ENCODE peak calls at places on chromosomes 1 and 21, in six cellular contexts. One of them, this sample, is unnamed.
A peak's percentile ranks its signal among the peaks of the same experiment; 100 is the strongest.

GRCh38 chr1:235648954-235649721 is 446 bp downstream of the GNG4 start:
- DNase-seq in endodermal cell: peak; percentile 91
- DNase-seq in neuronal stem cell: peak; percentile 71
- DNase-seq in DND-41: peak; percentile 61
- DNase-seq in left ventricle myocardium inferior: peak; percentile 34
- DNase-seq in CD8-positive, alpha-beta memory T cell: peak; percentile 58
- DNase-seq in this sample: peak; percentile 90

GRCh38 chr1:23745515-23745914 is 2.2 kb downstream of the ELOA start:
- DNase-seq in endodermal cell: no peak
- DNase-seq in CD8-positive, alpha-beta memory T cell: no peak
- DNase-seq in DND-41: no peak
- DNase-seq in left ventricle myocardium inferior: no peak
- DNase-seq in neuronal stem cell: no peak
- DNase-seq in this sample: peak; percentile 73

GRCh38 chr1:228985661-228986060 is 250.4 kb downstream of the RHOU start:
- DNase-seq in left ventricle myocardium inferior: no peak
- DNase-seq in DND-41: no peak
- DNase-seq in neuronal stem cell: no peak
- DNase-seq in CD8-positive, alpha-beta memory T cell: no peak
- DNase-seq in endodermal cell: no peak
- DNase-seq in this sample: no peak

GRCh38 chr21:33070921-33071877 is 1.3 kb downstream of the OLIG1 start:
- DNase-seq in neuronal stem cell: no peak
- DNase-seq in left ventricle myocardium inferior: no peak
- DNase-seq in CD8-positive, alpha-beta memory T cell: no peak
- DNase-seq in endodermal cell: peak; percentile 78
- DNase-seq in DND-41: no peak
- DNase-seq in this sample: peak; percentile 88

GRCh38 chr1:209095627-209096595 is 487.6 kb upstream of the CAMK1G start:
- DNase-seq in CD8-positive, alpha-beta memory T cell: no peak
- DNase-seq in neuronal stem cell: no peak
- DNase-seq in endodermal cell: no peak
- DNase-seq in left ventricle myocardium inferior: no peak
- DNase-seq in DND-41: no peak
- DNase-seq in this sample: no peak

GRCh38 chr1:215083408-215083961 is 948 bp downstream of the KCNK2 start:
- DNase-seq in left ventricle myocardium inferior: no peak
- DNase-seq in CD8-positive, alpha-beta memory T cell: no peak
- DNase-seq in endodermal cell: peak; percentile 78
- DNase-seq in neuronal stem cell: peak; percentile 36
- DNase-seq in DND-41: no peak
- DNase-seq in this sample: peak; percentile 22

GRCh38 chr1:215475719-215476525 is 91.2 kb upstream of the KCTD3 start:
- DNase-seq in DND-41: no peak
- DNase-seq in CD8-positive, alpha-beta memory T cell: no peak
- DNase-seq in left ventricle myocardium inferior: no peak
- DNase-seq in endodermal cell: no peak
- DNase-seq in neuronal stem cell: no peak
- DNase-seq in this sample: no peak

GRCh38 chr1:30976143-30976542 is 67.6 kb upstream of the SDC3 start:
- DNase-seq in DND-41: no peak
- DNase-seq in left ventricle myocardium inferior: no peak
- DNase-seq in endodermal cell: no peak
- DNase-seq in CD8-positive, alpha-beta memory T cell: no peak
- DNase-seq in neuronal stem cell: no peak
- DNase-seq in this sample: no peak

GRCh38 chr1:212118167-212118871 is 82.8 kb downstream of the DTL start:
- DNase-seq in CD8-positive, alpha-beta memory T cell: no peak
- DNase-seq in left ventricle myocardium inferior: no peak
- DNase-seq in DND-41: no peak
- DNase-seq in neuronal stem cell: no peak
- DNase-seq in endodermal cell: no peak
- DNase-seq in this sample: no peak

GRCh38 chr1:147735423-147735822 is 25.0 kb downstream of the GJA5 start:
- DNase-seq in CD8-positive, alpha-beta memory T cell: no peak
- DNase-seq in neuronal stem cell: no peak
- DNase-seq in DND-41: no peak
- DNase-seq in endodermal cell: no peak
- DNase-seq in left ventricle myocardium inferior: no peak
- DNase-seq in this sample: no peak

GRCh38 chr1:112855152-112855836 is 100.7 kb downstream of the SLC16A1 start:
- DNase-seq in left ventricle myocardium inferior: no peak
- DNase-seq in neuronal stem cell: no peak
- DNase-seq in endodermal cell: no peak
- DNase-seq in CD8-positive, alpha-beta memory T cell: no peak
- DNase-seq in DND-41: no peak
- DNase-seq in this sample: peak; percentile 14

GRCh38 chr1:108570128-108570527 is 10.2 kb downstream of the EEIG2 start:
- DNase-seq in neuronal stem cell: no peak
- DNase-seq in CD8-positive, alpha-beta memory T cell: peak; percentile 21
- DNase-seq in left ventricle myocardium inferior: no peak
- DNase-seq in DND-41: peak; percentile 52
- DNase-seq in endodermal cell: no peak
- DNase-seq in this sample: peak; percentile 6

GRCh38 chr1:197917813-197918646 is 858 bp downstream of the LHX9 start:
- DNase-seq in endodermal cell: peak; percentile 77
- DNase-seq in CD8-positive, alpha-beta memory T cell: no peak
- DNase-seq in neuronal stem cell: peak; percentile 47
- DNase-seq in DND-41: no peak
- DNase-seq in left ventricle myocardium inferior: no peak
- DNase-seq in this sample: peak; percentile 73

GRCh38 chr1:210689741-210690635 is 361.3 kb downstream of the HHAT start:
- DNase-seq in left ventricle myocardium inferior: no peak
- DNase-seq in CD8-positive, alpha-beta memory T cell: no peak
- DNase-seq in DND-41: no peak
- DNase-seq in neuronal stem cell: no peak
- DNase-seq in endodermal cell: no peak
- DNase-seq in this sample: no peak

GRCh38 chr1:1199141-1199960 is 7.0 kb downstream of the TNFRSF18 start:
- DNase-seq in DND-41: no peak
- DNase-seq in neuronal stem cell: no peak
- DNase-seq in endodermal cell: peak; percentile 46
- DNase-seq in left ventricle myocardium inferior: peak; percentile 11
- DNase-seq in CD8-positive, alpha-beta memory T cell: no peak
- DNase-seq in this sample: peak; percentile 71

GRCh38 chr1:182166321-182166720 is 104.8 kb upstream of the ZNF648 start:
- DNase-seq in CD8-positive, alpha-beta memory T cell: no peak
- DNase-seq in neuronal stem cell: no peak
- DNase-seq in DND-41: no peak
- DNase-seq in left ventricle myocardium inferior: no peak
- DNase-seq in endodermal cell: no peak
- DNase-seq in this sample: no peak

GRCh38 chr1:77416692-77417450 is 135.1 kb downstream of the AK5 start:
- DNase-seq in DND-41: no peak
- DNase-seq in neuronal stem cell: no peak
- DNase-seq in CD8-positive, alpha-beta memory T cell: no peak
- DNase-seq in endodermal cell: no peak
- DNase-seq in left ventricle myocardium inferior: no peak
- DNase-seq in this sample: peak; percentile 11

GRCh38 chr1:206911064-206911663 is 10.6 kb downstream of the FCMR start:
- DNase-seq in neuronal stem cell: no peak
- DNase-seq in DND-41: peak; percentile 33
- DNase-seq in left ventricle myocardium inferior: no peak
- DNase-seq in CD8-positive, alpha-beta memory T cell: peak; percentile 42
- DNase-seq in endodermal cell: peak; percentile 56
- DNase-seq in this sample: peak; percentile 67

GRCh38 chr1:117235863-117236465 is 25.2 kb upstream of the VTCN1 start:
- DNase-seq in left ventricle myocardium inferior: peak; percentile 55
- DNase-seq in neuronal stem cell: no peak
- DNase-seq in endodermal cell: no peak
- DNase-seq in DND-41: no peak
- DNase-seq in CD8-positive, alpha-beta memory T cell: no peak
- DNase-seq in this sample: no peak
- H3K4me3 ChIP-seq in left ventricle myocardium inferior: no peak overlapping the region
- H3K4me3 ChIP-seq in neuronal stem cell: no peak overlapping the region
- H3K4me3 ChIP-seq in endodermal cell: no peak overlapping the region
- H3K4me3 ChIP-seq in DND-41: no peak overlapping the region
- H3K4me3 ChIP-seq in CD8-positive, alpha-beta memory T cell: no peak overlapping the region
- H3K4me3 ChIP-seq in this sample: no peak overlapping the region

DNA sequence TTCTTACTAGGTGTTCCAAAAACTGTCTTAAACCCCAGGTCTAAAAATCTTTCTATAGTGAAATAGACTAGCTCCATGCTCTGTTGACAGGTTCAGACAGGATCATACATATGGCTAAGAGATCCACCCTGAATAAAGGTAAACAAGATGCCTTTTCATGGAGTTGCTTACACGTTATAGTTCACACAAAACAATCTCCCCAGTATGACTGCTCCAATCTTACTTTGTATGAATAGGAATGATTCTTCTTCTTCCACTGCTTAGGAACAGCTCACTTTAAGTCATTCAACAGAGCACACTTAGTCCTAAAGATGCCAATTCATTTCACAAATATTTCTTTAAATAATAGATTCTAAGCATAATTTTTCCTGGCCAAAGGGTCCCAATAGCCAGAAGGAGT is 16.0 kb downstream of the ELK4 start:
- DNase-seq in DND-41: no peak
- DNase-seq in neuronal stem cell: no peak
- DNase-seq in CD8-positive, alpha-beta memory T cell: no peak
- DNase-seq in endodermal cell: no peak
- DNase-seq in left ventricle myocardium inferior: no peak
- DNase-seq in this sample: no peak
- H3K36me3 ChIP-seq in DND-41: peaks cover 85% of the 10 kb centered on the region
- H3K36me3 ChIP-seq in neuronal stem cell: peaks cover 27% of the 10 kb centered on the region
- H3K36me3 ChIP-seq in CD8-positive, alpha-beta memory T cell: peaks cover 37% of the 10 kb centered on the region
- H3K36me3 ChIP-seq in endodermal cell: peaks cover 86% of the 10 kb centered on the region
- H3K36me3 ChIP-seq in left ventricle myocardium inferior: peaks cover 64% of the 10 kb centered on the region
- H3K36me3 ChIP-seq in this sample: peaks cover 26% of the 10 kb centered on the region

GRCh38 chr21:17455451-17455850 is 57.4 kb upstream of the CXADR start:
- DNase-seq in DND-41: no peak
- DNase-seq in endodermal cell: no peak
- DNase-seq in left ventricle myocardium inferior: no peak
- DNase-seq in CD8-positive, alpha-beta memory T cell: no peak
- DNase-seq in neuronal stem cell: no peak
- DNase-seq in this sample: no peak
- H3K4me3 ChIP-seq in DND-41: no peak overlapping the region
- H3K4me3 ChIP-seq in endodermal cell: no peak overlapping the region
- H3K4me3 ChIP-seq in left ventricle myocardium inferior: no peak overlapping the region
- H3K4me3 ChIP-seq in CD8-positive, alpha-beta memory T cell: no peak overlapping the region
- H3K4me3 ChIP-seq in neuronal stem cell: no peak overlapping the region
- H3K4me3 ChIP-seq in this sample: peak overlapping the region; percentile 41

DNA sequence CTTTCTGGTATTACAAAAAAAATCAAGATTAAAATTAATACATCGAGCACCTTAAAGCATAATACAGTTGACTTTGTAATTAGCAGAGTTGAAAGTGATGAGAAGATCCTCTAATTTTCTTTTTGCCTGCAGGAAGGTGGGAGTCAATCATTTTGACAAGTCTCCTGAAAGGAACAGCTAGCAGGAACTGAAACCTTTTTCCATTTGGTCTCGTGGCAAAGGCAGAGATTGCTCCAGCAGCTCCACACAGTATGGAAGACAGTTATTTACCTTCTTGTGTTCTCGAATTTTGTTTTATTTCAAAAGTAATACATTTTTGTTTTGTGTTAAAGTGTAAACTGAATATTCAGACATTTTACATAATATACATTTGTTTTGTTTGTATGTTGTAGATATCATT is 7.7 kb downstream of the S100PBP start:
- DNase-seq in DND-41: no peak
- DNase-seq in CD8-positive, alpha-beta memory T cell: no peak
- DNase-seq in neuronal stem cell: no peak
- DNase-seq in endodermal cell: no peak
- DNase-seq in left ventricle myocardium inferior: no peak
- DNase-seq in this sample: no peak
- H3K36me3 ChIP-seq in DND-41: peaks cover 55% of the 10 kb centered on the region
- H3K36me3 ChIP-seq in CD8-positive, alpha-beta memory T cell: peaks cover 28% of the 10 kb centered on the region
- H3K36me3 ChIP-seq in neuronal stem cell: peaks cover 14% of the 10 kb centered on the region
- H3K36me3 ChIP-seq in endodermal cell: peaks cover 65% of the 10 kb centered on the region
- H3K36me3 ChIP-seq in left ventricle myocardium inferior: peaks cover 51% of the 10 kb centered on the region
- H3K36me3 ChIP-seq in this sample: peaks cover 24% of the 10 kb centered on the region

DNA sequence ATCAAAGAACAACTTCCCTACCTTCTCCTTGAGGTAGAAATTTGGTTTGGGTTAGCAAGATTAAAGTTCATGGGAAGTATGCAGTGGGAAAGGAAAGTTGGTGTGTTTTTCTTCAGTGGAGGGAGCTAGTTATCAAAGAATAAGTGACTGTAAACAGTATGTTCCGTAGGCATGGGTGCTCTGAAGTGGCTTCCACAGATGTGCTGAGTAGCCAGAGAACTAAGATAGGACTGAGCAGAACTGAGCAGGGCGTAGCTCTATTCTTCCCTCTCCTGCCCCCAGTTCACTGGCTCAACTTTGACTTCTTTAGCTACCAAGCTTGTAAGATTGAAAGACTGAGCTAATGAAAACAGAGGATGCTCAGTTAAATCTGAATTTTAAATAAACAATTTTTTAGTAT is 3.4 kb downstream of the ADCY10 start:
- DNase-seq in DND-41: no peak
- DNase-seq in endodermal cell: no peak
- DNase-seq in CD8-positive, alpha-beta memory T cell: no peak
- DNase-seq in neuronal stem cell: no peak
- DNase-seq in left ventricle myocardium inferior: no peak
- DNase-seq in this sample: no peak
- H3K4me3 ChIP-seq in DND-41: no peak overlapping the region
- H3K4me3 ChIP-seq in endodermal cell: peak overlapping the region; percentile 47
- H3K4me3 ChIP-seq in CD8-positive, alpha-beta memory T cell: no peak overlapping the region
- H3K4me3 ChIP-seq in neuronal stem cell: no peak overlapping the region
- H3K4me3 ChIP-seq in left ventricle myocardium inferior: no peak overlapping the region
- H3K4me3 ChIP-seq in this sample: no peak overlapping the region

GRCh38 chr21:43667191-43667904 is 8.0 kb downstream of the RRP1B start:
- DNase-seq in neuronal stem cell: no peak
- DNase-seq in left ventricle myocardium inferior: no peak
- DNase-seq in endodermal cell: no peak
- DNase-seq in DND-41: no peak
- DNase-seq in CD8-positive, alpha-beta memory T cell: no peak
- DNase-seq in this sample: no peak

GRCh38 chr21:43665879-43666278 is 6.5 kb downstream of the RRP1B start:
- DNase-seq in endodermal cell: no peak
- DNase-seq in CD8-positive, alpha-beta memory T cell: no peak
- DNase-seq in left ventricle myocardium inferior: no peak
- DNase-seq in neuronal stem cell: no peak
- DNase-seq in DND-41: no peak
- DNase-seq in this sample: no peak

GRCh38 chr21:43675871-43676270 is 16.5 kb downstream of the RRP1B start:
- DNase-seq in CD8-positive, alpha-beta memory T cell: no peak
- DNase-seq in neuronal stem cell: no peak
- DNase-seq in endodermal cell: no peak
- DNase-seq in DND-41: no peak
- DNase-seq in left ventricle myocardium inferior: no peak
- DNase-seq in this sample: no peak

GRCh38 chr21:43664358-43664757 is 5.0 kb downstream of the RRP1B start:
- DNase-seq in DND-41: no peak
- DNase-seq in CD8-positive, alpha-beta memory T cell: no peak
- DNase-seq in left ventricle myocardium inferior: no peak
- DNase-seq in neuronal stem cell: no peak
- DNase-seq in endodermal cell: no peak
- DNase-seq in this sample: no peak

GRCh38 chr21:43669828-43670605 is 10.7 kb downstream of the RRP1B start:
- DNase-seq in endodermal cell: peak; percentile 12
- DNase-seq in neuronal stem cell: no peak
- DNase-seq in DND-41: no peak
- DNase-seq in left ventricle myocardium inferior: no peak
- DNase-seq in CD8-positive, alpha-beta memory T cell: no peak
- DNase-seq in this sample: no peak
- H3K36me3 ChIP-seq in endodermal cell: peaks cover 55% of the 10 kb centered on the region
- H3K36me3 ChIP-seq in neuronal stem cell: peaks cover 27% of the 10 kb centered on the region
- H3K36me3 ChIP-seq in DND-41: peaks cover 68% of the 10 kb centered on the region
- H3K36me3 ChIP-seq in left ventricle myocardium inferior: peaks cover 56% of the 10 kb centered on the region
- H3K36me3 ChIP-seq in CD8-positive, alpha-beta memory T cell: peaks cover 16% of the 10 kb centered on the region
- H3K36me3 ChIP-seq in this sample: peaks cover 4% of the 10 kb centered on the region